ENCODE peak calls at places on chromosomes 4 and X, in seven cellular contexts. S is ovary, A is fibroblast of lung, K is right atrium auricular region, Z is PC-3, W is kidney, E is mesendoderm. I is an unnamed sample.

GRCh38 chrX:120228187-120228908 is 22.3 kb upstream of the ZBTB33 start:
- DNase-seq in Z (no peak), S (no peak), E (no peak), W (no peak), A (no peak), K (no peak), I (no peak)

GRCh38 chr4:107548211-107548905 is 171.7 kb downstream of the PAPSS1 start:
- DNase-seq in E (peak), A (peak), Z (peak), W (no peak), S (no peak), K (no peak), I (no peak)

GRCh38 chr4:145734576-145735329 is 54.8 kb downstream of the C4orf51 start:
- DNase-seq in E (peak), Z (peak), S (peak), K (peak), W (peak), A (peak), I (no peak)

GRCh38 chr4:138242830-138243149 is 641 bp upstream of the SLC7A11 start:
- DNase-seq in K (no peak), A (no peak), Z (no peak), W (no peak), S (no peak), E (no peak), I (no peak)

GRCh38 chrX:139826065-139827044 is 106.5 kb downstream of the ATP11C start:
- DNase-seq in K (no peak), A (peak), W (no peak), Z (peak), E (no peak), S (no peak), I (no peak)

GRCh38 chr4:3407930-3408792 is 33.6 kb upstream of the HGFAC start:
- DNase-seq in S (peak), W (no peak), K (no peak), A (no peak), E (no peak), Z (no peak), I (peak)

GRCh38 chrX:64338296-64338695 is 57.0 kb downstream of the MTMR8 start:
- DNase-seq in K (no peak), S (no peak), A (no peak), E (peak), Z (peak), W (no peak), I (no peak)

GRCh38 chr4:102535398-102536082 is 34.4 kb downstream of the NFKB1 start:
- DNase-seq in A (peak), E (no peak), W (no peak), Z (peak), K (no peak), S (no peak), I (no peak)

GRCh38 chrX:56920338-56920997 is 74.9 kb downstream of the SPIN3 start:
- DNase-seq in K (no peak), E (no peak), Z (no peak), W (no peak), A (no peak), S (no peak), I (no peak)

GRCh38 chr4:110733901-110734300 is 111.0 kb upstream of the PITX2 start:
- DNase-seq in S (no peak), K (no peak), A (no peak), W (peak), E (no peak), Z (peak), I (no peak)

GRCh38 chr4:184329235-184330007 is 111.7 kb upstream of the ENPP6 start:
- DNase-seq in E (no peak), K (peak), S (no peak), A (no peak), W (no peak), Z (peak), I (no peak)

GRCh38 chr4:147943159-147943638 is 211.3 kb downstream of the ARHGAP10 start:
- DNase-seq in E (no peak), W (no peak), Z (no peak), K (no peak), A (peak), S (no peak), I (no peak)

GRCh38 chr4:130361616-130362015 is 1265.7 kb downstream of the C4orf33 start:
- DNase-seq in K (no peak), E (no peak), W (no peak), Z (no peak), S (no peak), A (no peak), I (no peak)

GRCh38 chrX:52988985-52989917 is 30.9 kb upstream of the FAM156A start:
- DNase-seq in S (no peak), Z (peak), W (no peak), K (peak), E (no peak), A (peak), I (no peak)

GRCh38 chrX:112512509-112512908 is 167.2 kb downstream of the LHFPL1 start:
- DNase-seq in E (peak), Z (no peak), S (no peak), A (no peak), K (no peak), W (no peak), I (no peak)

GRCh38 chrX:108439434-108439883 is at the start of gene COL4A5:
- DNase-seq in W (no peak), E (peak), A (peak), K (no peak), Z (peak), S (peak), I (no peak)